ENCODE peak calls at places on chromosomes 2 and 18, in seven cellular contexts. One of them, this sample, is unnamed.

GRCh38 chr2:55460562-55460961 is 40.9 kb upstream of the CCDC88A start:
- DNase-seq in anterior cingulate cortex: no peak
- DNase-seq in activated T-helper 1 cell treated with anti-CD3 and anti-CD28 coated beads, Interleukin-12 subunit alpha, Interleukin-12 subunit beta, Interleukin-2, Interleukin-4 antibody, amounts not matched to agents 30 ng/mL and 10 ng/mL and 1 ng/mL, durations not matched to agents 14 hours and 24 hours and 36 hours: no peak
- DNase-seq in IMR-90: peak
- DNase-seq in Daoy: peak
- DNase-seq in endothelial cell of umbilical vein: no peak
- DNase-seq in heart left ventricle: no peak
- DNase-seq in this sample: no peak

GRCh38 chr2:191611614-191612013 is 66.3 kb upstream of the NABP1 start:
- DNase-seq in heart left ventricle: no peak
- DNase-seq in activated T-helper 1 cell treated with anti-CD3 and anti-CD28 coated beads, Interleukin-12 subunit alpha, Interleukin-12 subunit beta, Interleukin-2, Interleukin-4 antibody, amounts not matched to agents 30 ng/mL and 10 ng/mL and 1 ng/mL, durations not matched to agents 14 hours and 24 hours and 36 hours: no peak
- DNase-seq in IMR-90: no peak
- DNase-seq in Daoy: no peak
- DNase-seq in anterior cingulate cortex: no peak
- DNase-seq in endothelial cell of umbilical vein: no peak
- DNase-seq in this sample: no peak

GRCh38 chr2:18922276-18922675 is 332.9 kb upstream of the NT5C1B start:
- DNase-seq in activated T-helper 1 cell treated with anti-CD3 and anti-CD28 coated beads, Interleukin-12 subunit alpha, Interleukin-12 subunit beta, Interleukin-2, Interleukin-4 antibody, amounts not matched to agents 30 ng/mL and 10 ng/mL and 1 ng/mL, durations not matched to agents 14 hours and 24 hours and 36 hours: no peak
- DNase-seq in endothelial cell of umbilical vein: no peak
- DNase-seq in anterior cingulate cortex: no peak
- DNase-seq in Daoy: no peak
- DNase-seq in heart left ventricle: no peak
- DNase-seq in IMR-90: peak
- DNase-seq in this sample: no peak

GRCh38 chr2:85447222-85447585 is 28.7 kb downstream of the SH2D6 start:
- DNase-seq in endothelial cell of umbilical vein: no peak
- DNase-seq in Daoy: no peak
- DNase-seq in activated T-helper 1 cell treated with anti-CD3 and anti-CD28 coated beads, Interleukin-12 subunit alpha, Interleukin-12 subunit beta, Interleukin-2, Interleukin-4 antibody, amounts not matched to agents 30 ng/mL and 10 ng/mL and 1 ng/mL, durations not matched to agents 14 hours and 24 hours and 36 hours: no peak
- DNase-seq in heart left ventricle: no peak
- DNase-seq in anterior cingulate cortex: no peak
- DNase-seq in IMR-90: no peak
- DNase-seq in this sample: no peak

GRCh38 chr2:227464356-227464755 is 7.6 kb upstream of the AGFG1 start:
- DNase-seq in heart left ventricle: no peak
- DNase-seq in anterior cingulate cortex: no peak
- DNase-seq in activated T-helper 1 cell treated with anti-CD3 and anti-CD28 coated beads, Interleukin-12 subunit alpha, Interleukin-12 subunit beta, Interleukin-2, Interleukin-4 antibody, amounts not matched to agents 30 ng/mL and 10 ng/mL and 1 ng/mL, durations not matched to agents 14 hours and 24 hours and 36 hours: no peak
- DNase-seq in Daoy: no peak
- DNase-seq in endothelial cell of umbilical vein: no peak
- DNase-seq in IMR-90: no peak
- DNase-seq in this sample: no peak

GRCh38 chr2:125405816-125406215 is 1250.1 kb upstream of the GYPC start:
- DNase-seq in IMR-90: peak
- DNase-seq in activated T-helper 1 cell treated with anti-CD3 and anti-CD28 coated beads, Interleukin-12 subunit alpha, Interleukin-12 subunit beta, Interleukin-2, Interleukin-4 antibody, amounts not matched to agents 30 ng/mL and 10 ng/mL and 1 ng/mL, durations not matched to agents 14 hours and 24 hours and 36 hours: no peak
- DNase-seq in heart left ventricle: no peak
- DNase-seq in anterior cingulate cortex: no peak
- DNase-seq in endothelial cell of umbilical vein: no peak
- DNase-seq in Daoy: peak
- DNase-seq in this sample: peak

GRCh38 chr2:217309056-217309455 is 449.2 kb upstream of the TNP1 start:
- DNase-seq in endothelial cell of umbilical vein: no peak
- DNase-seq in activated T-helper 1 cell treated with anti-CD3 and anti-CD28 coated beads, Interleukin-12 subunit alpha, Interleukin-12 subunit beta, Interleukin-2, Interleukin-4 antibody, amounts not matched to agents 30 ng/mL and 10 ng/mL and 1 ng/mL, durations not matched to agents 14 hours and 24 hours and 36 hours: no peak
- DNase-seq in anterior cingulate cortex: no peak
- DNase-seq in heart left ventricle: no peak
- DNase-seq in Daoy: no peak
- DNase-seq in IMR-90: no peak
- DNase-seq in this sample: no peak

GRCh38 chr18:68439672-68440071 is 275.2 kb downstream of the TMX3 start:
- DNase-seq in activated T-helper 1 cell treated with anti-CD3 and anti-CD28 coated beads, Interleukin-12 subunit alpha, Interleukin-12 subunit beta, Interleukin-2, Interleukin-4 antibody, amounts not matched to agents 30 ng/mL and 10 ng/mL and 1 ng/mL, durations not matched to agents 14 hours and 24 hours and 36 hours: no peak
- DNase-seq in Daoy: no peak
- DNase-seq in heart left ventricle: peak
- DNase-seq in anterior cingulate cortex: no peak
- DNase-seq in endothelial cell of umbilical vein: no peak
- DNase-seq in IMR-90: no peak
- DNase-seq in this sample: no peak

GRCh38 chr2:9335322-9335754 is 88.0 kb downstream of the ITGB1BP1 start:
- DNase-seq in IMR-90: no peak
- DNase-seq in endothelial cell of umbilical vein: no peak
- DNase-seq in activated T-helper 1 cell treated with anti-CD3 and anti-CD28 coated beads, Interleukin-12 subunit alpha, Interleukin-12 subunit beta, Interleukin-2, Interleukin-4 antibody, amounts not matched to agents 30 ng/mL and 10 ng/mL and 1 ng/mL, durations not matched to agents 14 hours and 24 hours and 36 hours: no peak
- DNase-seq in Daoy: no peak
- DNase-seq in heart left ventricle: no peak
- DNase-seq in anterior cingulate cortex: no peak
- DNase-seq in this sample: no peak

GRCh38 chr18:68666316-68666715 is 48.6 kb downstream of the TMX3 start:
- DNase-seq in Daoy: no peak
- DNase-seq in anterior cingulate cortex: no peak
- DNase-seq in IMR-90: no peak
- DNase-seq in activated T-helper 1 cell treated with anti-CD3 and anti-CD28 coated beads, Interleukin-12 subunit alpha, Interleukin-12 subunit beta, Interleukin-2, Interleukin-4 antibody, amounts not matched to agents 30 ng/mL and 10 ng/mL and 1 ng/mL, durations not matched to agents 14 hours and 24 hours and 36 hours: no peak
- DNase-seq in endothelial cell of umbilical vein: no peak
- DNase-seq in heart left ventricle: no peak
- DNase-seq in this sample: no peak

GRCh38 chr2:76599732-76600368 is 889.1 kb upstream of the GCFC2 start:
- DNase-seq in endothelial cell of umbilical vein: peak
- DNase-seq in activated T-helper 1 cell treated with anti-CD3 and anti-CD28 coated beads, Interleukin-12 subunit alpha, Interleukin-12 subunit beta, Interleukin-2, Interleukin-4 antibody, amounts not matched to agents 30 ng/mL and 10 ng/mL and 1 ng/mL, durations not matched to agents 14 hours and 24 hours and 36 hours: no peak
- DNase-seq in Daoy: peak
- DNase-seq in heart left ventricle: peak
- DNase-seq in IMR-90: peak
- DNase-seq in anterior cingulate cortex: no peak
- DNase-seq in this sample: peak

GRCh38 chr2:182014284-182014683 is 28.6 kb downstream of the PPP1R1C start:
- DNase-seq in IMR-90: no peak
- DNase-seq in anterior cingulate cortex: no peak
- DNase-seq in activated T-helper 1 cell treated with anti-CD3 and anti-CD28 coated beads, Interleukin-12 subunit alpha, Interleukin-12 subunit beta, Interleukin-2, Interleukin-4 antibody, amounts not matched to agents 30 ng/mL and 10 ng/mL and 1 ng/mL, durations not matched to agents 14 hours and 24 hours and 36 hours: no peak
- DNase-seq in endothelial cell of umbilical vein: no peak
- DNase-seq in heart left ventricle: no peak
- DNase-seq in Daoy: no peak
- DNase-seq in this sample: no peak

GRCh38 chr18:12879840-12880531 is 4.1 kb downstream of the PTPN2 start:
- DNase-seq in activated T-helper 1 cell treated with anti-CD3 and anti-CD28 coated beads, Interleukin-12 subunit alpha, Interleukin-12 subunit beta, Interleukin-2, Interleukin-4 antibody, amounts not matched to agents 30 ng/mL and 10 ng/mL and 1 ng/mL, durations not matched to agents 14 hours and 24 hours and 36 hours: no peak
- DNase-seq in Daoy: no peak
- DNase-seq in IMR-90: no peak
- DNase-seq in anterior cingulate cortex: no peak
- DNase-seq in endothelial cell of umbilical vein: no peak
- DNase-seq in heart left ventricle: no peak
- DNase-seq in this sample: no peak

GRCh38 chr18:615773-616172 is 19.0 kb downstream of the CLUL1 start:
- DNase-seq in heart left ventricle: peak
- DNase-seq in IMR-90: no peak
- DNase-seq in Daoy: no peak
- DNase-seq in anterior cingulate cortex: no peak
- DNase-seq in endothelial cell of umbilical vein: no peak
- DNase-seq in activated T-helper 1 cell treated with anti-CD3 and anti-CD28 coated beads, Interleukin-12 subunit alpha, Interleukin-12 subunit beta, Interleukin-2, Interleukin-4 antibody, amounts not matched to agents 30 ng/mL and 10 ng/mL and 1 ng/mL, durations not matched to agents 14 hours and 24 hours and 36 hours: no peak
- DNase-seq in this sample: no peak

GRCh38 chr2:28080911-28081310 is 190.4 kb downstream of the BABAM2 start:
- DNase-seq in Daoy: no peak
- DNase-seq in anterior cingulate cortex: no peak
- DNase-seq in IMR-90: peak
- DNase-seq in endothelial cell of umbilical vein: peak
- DNase-seq in heart left ventricle: no peak
- DNase-seq in activated T-helper 1 cell treated with anti-CD3 and anti-CD28 coated beads, Interleukin-12 subunit alpha, Interleukin-12 subunit beta, Interleukin-2, Interleukin-4 antibody, amounts not matched to agents 30 ng/mL and 10 ng/mL and 1 ng/mL, durations not matched to agents 14 hours and 24 hours and 36 hours: no peak
- DNase-seq in this sample: peak

GRCh38 chr2:238160206-238161129 is 1.7 kb downstream of the ERFE start:
- DNase-seq in heart left ventricle: no peak
- DNase-seq in IMR-90: peak
- DNase-seq in endothelial cell of umbilical vein: no peak
- DNase-seq in anterior cingulate cortex: no peak
- DNase-seq in Daoy: no peak
- DNase-seq in activated T-helper 1 cell treated with anti-CD3 and anti-CD28 coated beads, Interleukin-12 subunit alpha, Interleukin-12 subunit beta, Interleukin-2, Interleukin-4 antibody, amounts not matched to agents 30 ng/mL and 10 ng/mL and 1 ng/mL, durations not matched to agents 14 hours and 24 hours and 36 hours: no peak
- DNase-seq in this sample: no peak

GRCh38 chr2:227363756-227364155 is 15.3 kb downstream of the TM4SF20 start:
- DNase-seq in heart left ventricle: no peak
- DNase-seq in Daoy: no peak
- DNase-seq in IMR-90: no peak
- DNase-seq in anterior cingulate cortex: no peak
- DNase-seq in activated T-helper 1 cell treated with anti-CD3 and anti-CD28 coated beads, Interleukin-12 subunit alpha, Interleukin-12 subunit beta, Interleukin-2, Interleukin-4 antibody, amounts not matched to agents 30 ng/mL and 10 ng/mL and 1 ng/mL, durations not matched to agents 14 hours and 24 hours and 36 hours: no peak
- DNase-seq in endothelial cell of umbilical vein: no peak
- DNase-seq in this sample: no peak

GRCh38 chr2:231138699-231139098 is 13.9 kb upstream of the HTR2B start:
- DNase-seq in endothelial cell of umbilical vein: no peak
- DNase-seq in heart left ventricle: no peak
- DNase-seq in anterior cingulate cortex: no peak
- DNase-seq in activated T-helper 1 cell treated with anti-CD3 and anti-CD28 coated beads, Interleukin-12 subunit alpha, Interleukin-12 subunit beta, Interleukin-2, Interleukin-4 antibody, amounts not matched to agents 30 ng/mL and 10 ng/mL and 1 ng/mL, durations not matched to agents 14 hours and 24 hours and 36 hours: no peak
- DNase-seq in Daoy: no peak
- DNase-seq in IMR-90: peak
- DNase-seq in this sample: no peak

This sample was measured in SW480.